ENCODE peak calls at places on chromosomes 7 and 10, in eight cellular contexts. B is brain microvascular endothelial cell, R is mammary epithelial cell, J is left lung, A is SJSA1, Q is heart right ventricle, I is hepatocyte, M is esophagus squamous epithelium. V is an unnamed sample.

GRCh38 chr7:130821864-130822263 is 87.9 kb upstream of the KLF14 start:
- DNase-seq in R (peak), A (peak), M (no peak), I (no peak), Q (no peak), J (no peak), B (peak), V (no peak)

GRCh38 chr10:116704926-116705325 is 37.4 kb downstream of the HSPA12A start:
- DNase-seq in R (no peak), B (no peak), J (no peak), A (no peak), I (no peak), Q (no peak), M (no peak), V (no peak)

GRCh38 chr10:105594301-105594700 is 953.2 kb downstream of the SORCS3 start:
- DNase-seq in A (no peak), M (no peak), R (peak), J (no peak), Q (no peak), B (no peak), I (no peak), V (no peak)

GRCh38 chr7:375491-375821 is 85.5 kb downstream of the FOXL3 start:
- DNase-seq in A (peak), I (no peak), Q (no peak), R (no peak), J (peak), M (no peak), B (no peak), V (no peak)

GRCh38 chr7:29977926-29978652 is 11.5 kb downstream of the SCRN1 start:
- DNase-seq in I (no peak), A (no peak), B (no peak), J (no peak), R (no peak), M (no peak), Q (no peak), V (no peak)

GRCh38 chr10:70762441-70763177 is 22.6 kb downstream of the TBATA start:
- DNase-seq in Q (no peak), I (no peak), A (no peak), M (no peak), R (no peak), J (peak), B (no peak), V (no peak)

GRCh38 chr10:52785418-52785817 is 12.8 kb upstream of the MBL2 start:
- DNase-seq in M (no peak), J (no peak), R (no peak), I (no peak), B (no peak), A (no peak), Q (no peak), V (no peak)

GRCh38 chr10:34861293-34862004 is 46.4 kb upstream of the PARD3 start:
- DNase-seq in R (no peak), B (no peak), J (peak), Q (no peak), A (no peak), I (peak), M (no peak), V (no peak)

GRCh38 chr10:5498791-5499492 is 428 bp downstream of the CALML5 start:
- DNase-seq in R (no peak), A (no peak), B (no peak), J (no peak), Q (no peak), M (no peak), I (no peak), V (no peak)

GRCh38 chr10:6665847-6666246 is 85.8 kb upstream of the PRKCQ start:
- DNase-seq in I (no peak), J (no peak), Q (no peak), M (no peak), R (no peak), A (no peak), B (no peak), V (no peak)

GRCh38 chr10:34489436-34489835 is 325.7 kb downstream of the PARD3 start:
- DNase-seq in R (no peak), J (no peak), Q (no peak), I (no peak), M (no peak), A (no peak), B (no peak), V (no peak)

GRCh38 chr10:102408728-102409603 is 9.6 kb downstream of the PSD start:
- DNase-seq in A (no peak), I (peak), J (no peak), B (peak), M (no peak), R (no peak), Q (no peak), V (no peak)

GRCh38 chr7:131425992-131426391 is 98.3 kb downstream of the MKLN1 start:
- DNase-seq in R (no peak), B (no peak), A (no peak), Q (no peak), J (no peak), M (no peak), I (no peak), V (no peak)

GRCh38 chr7:86328801-86329433 is 314.8 kb upstream of the GRM3 start:
- DNase-seq in R (no peak), A (no peak), M (no peak), J (no peak), Q (no peak), I (no peak), B (no peak), V (no peak)

DNA sequence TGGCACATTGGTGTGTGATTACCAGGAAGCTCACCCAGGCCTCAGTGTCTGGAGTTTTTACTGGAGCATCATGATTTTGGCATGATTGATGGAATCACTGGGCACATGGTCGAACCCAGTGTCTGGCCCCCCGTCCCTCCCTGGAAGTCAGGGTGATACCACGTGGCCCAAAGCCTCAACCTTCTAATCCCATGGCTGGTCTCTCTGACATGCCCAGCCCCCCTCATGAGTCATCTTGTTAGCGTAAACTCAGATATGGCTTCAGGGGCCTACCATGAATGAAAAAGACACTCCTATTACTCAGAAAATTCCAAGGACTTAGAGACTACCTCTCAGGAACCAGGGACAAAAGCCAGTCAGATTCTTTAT is 109.3 kb downstream of the GRK5 start:
- DNase-seq in M (no peak), J (no peak), A (peak), B (peak), I (peak), R (peak), Q (no peak), V (peak)
- H3K27ac ChIP-seq in M (peak), J (no peak), A (peak), B (peak), I (peak), R (peak), Q (peak), V (peak)

GRCh38 chr7:91519241-91520200 is 255.3 kb downstream of the FZD1 start:
- DNase-seq in Q (no peak), B (peak), M (no peak), A (no peak), J (no peak), I (no peak), R (no peak), V (no peak)
- H3K4me3 ChIP-seq in Q (no peak), B (no peak), M (no peak), A (no peak), J (no peak), I (no peak), R (no peak), V (no peak)

GRCh38 chr10:66880292-66880691 is 45.5 kb upstream of the LRRTM3 start:
- DNase-seq in J (no peak), Q (no peak), A (no peak), I (no peak), M (no peak), R (no peak), B (no peak), V (no peak)

GRCh38 chr10:66881814-66882213 is 44.0 kb upstream of the LRRTM3 start:
- DNase-seq in J (no peak), M (no peak), I (no peak), Q (no peak), R (no peak), A (no peak), B (no peak), V (no peak)

GRCh38 chr10:66880826-66881225 is 45.0 kb upstream of the LRRTM3 start:
- DNase-seq in R (no peak), I (no peak), Q (no peak), M (no peak), J (no peak), A (no peak), B (no peak), V (no peak)

GRCh38 chr10:66882271-66882670 is 43.6 kb upstream of the LRRTM3 start:
- DNase-seq in J (no peak), M (no peak), B (no peak), Q (no peak), I (no peak), R (no peak), A (no peak), V (no peak)

DNA sequence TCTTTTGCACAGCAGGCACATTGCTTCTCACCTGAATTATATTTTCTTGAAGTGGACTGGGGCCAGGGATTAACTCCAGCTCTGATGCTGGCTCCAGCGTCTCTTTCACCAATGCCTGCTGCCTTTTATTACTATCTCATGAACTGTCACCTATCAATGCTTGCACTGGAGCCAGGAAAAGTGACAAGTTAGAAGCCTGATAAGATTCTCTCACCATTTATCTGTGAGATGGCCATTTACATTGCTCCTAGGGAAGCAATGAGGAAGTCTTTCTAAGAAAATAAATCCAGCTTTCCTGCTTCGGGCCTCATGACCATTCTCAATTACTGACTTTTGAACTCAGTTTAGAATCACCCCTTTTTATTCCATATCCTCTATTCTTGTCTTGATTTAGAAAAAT is 48.5 kb upstream of the LRRTM3 start:
- DNase-seq in M (no peak), I (peak), Q (no peak), R (no peak), B (no peak), J (no peak), A (no peak), V (no peak)
- H3K27ac ChIP-seq in M (no peak), I (no peak), Q (no peak), R (no peak), B (no peak), J (no peak), A (no peak), V (no peak)

GRCh38 chr10:30027057-30028005 is 32.1 kb downstream of the JCAD start:
- DNase-seq in A (no peak), I (no peak), M (peak), J (peak), Q (peak), R (peak), B (peak), V (no peak)
- H3K4me3 ChIP-seq in A (no peak), I (no peak), M (no peak), J (no peak), Q (no peak), R (peak), B (no peak), V (no peak)

GRCh38 chr7:31513790-31514189 is at the start of gene ITPRID1:
- DNase-seq in B (no peak), I (no peak), M (no peak), A (no peak), J (no peak), Q (no peak), R (no peak), V (no peak)
- H3K27ac ChIP-seq in B (no peak), I (no peak), M (no peak), A (no peak), J (no peak), Q (no peak), R (no peak), V (no peak)

GRCh38 chr7:157564518-157565177 is 227.8 kb downstream of the DNAJB6 start:
- DNase-seq in I (no peak), B (peak), A (peak), M (no peak), R (no peak), J (peak), Q (no peak), V (no peak)
- H3K4me3 ChIP-seq in I (no peak), B (peak), A (no peak), M (no peak), R (no peak), J (no peak), Q (no peak), V (no peak)

V was measured in AG04450.